ENCODE peak calls at places on chromosomes 4 and X, in seven cellular contexts. M is EL, V is pancreas, D is fibroblast of the conjunctiva, Z is AG20443, J is NCI-H2171 treated with DMSO at 0.1 percent for 48 hours, L is fibroblast of gingiva. R is an unnamed sample.

GRCh38 chr4:154421618-154422017 is 70.0 kb downstream of the DCHS2 start:
- DNase-seq in M (no peak), V (no peak), D (no peak), Z (no peak), J (no peak), L (no peak), R (no peak)

GRCh38 chrX:13201605-13202219 is 118.1 kb downstream of the ATXN3L start:
- DNase-seq in M (no peak), V (peak; percentile 17), D (no peak), Z (no peak), J (no peak), L (no peak), R (no peak)

GRCh38 chrX:133722756-133723155 is 262.6 kb downstream of the GPC3 start:
- DNase-seq in M (no peak), V (no peak), D (no peak), Z (no peak), J (no peak), L (no peak), R (no peak)

GRCh38 chr4:141853091-141853734 is 216.8 kb downstream of the IL15 start:
- DNase-seq in M (peak; percentile 30), V (peak; percentile 59), D (no peak), Z (no peak), J (no peak), L (peak; percentile 10), R (no peak)

GRCh38 chr4:8173641-8174242 is 15.1 kb upstream of the ABLIM2 start:
- DNase-seq in M (peak; percentile 20), V (no peak), D (no peak), Z (no peak), J (no peak), L (no peak), R (no peak)

GRCh38 chrX:34884693-34885277 is 57.8 kb upstream of the FAM47B start:
- DNase-seq in M (peak; percentile 69), V (no peak), D (peak; percentile 43), Z (peak; percentile 56), J (no peak), L (peak; percentile 67), R (peak; percentile 61)

GRCh38 chr4:166625018-166625637 is 609.2 kb downstream of the SPOCK3 start:
- DNase-seq in M (no peak), V (no peak), D (no peak), Z (no peak), J (no peak), L (no peak), R (no peak)

GRCh38 chrX:72712094-72712755 is 1.9 kb downstream of the PHKA1 start:
- DNase-seq in M (no peak), V (no peak), D (no peak), Z (no peak), J (no peak), L (peak; percentile 15), R (no peak)

GRCh38 chr4:14783011-14783877 is 219.0 kb upstream of the CPEB2 start:
- DNase-seq in M (peak; percentile 77), V (no peak), D (peak; percentile 26), Z (no peak), J (no peak), L (no peak), R (no peak)

GRCh38 chrX:12966151-12966550 is 8.8 kb upstream of the TMSB4X start:
- DNase-seq in M (no peak), V (no peak), D (no peak), Z (no peak), J (peak; percentile 4), L (no peak), R (no peak)

R was measured in GM04504.